ENCODE peak calls at places on chromosomes 12 and 14, in eight cellular contexts. L is lung, N is heart right ventricle, R is cardiac fibroblast, J is left ventricle myocardium inferior, I is GM10248, Q is hepatocyte, F is BE2C. B is an unnamed sample.
A peak's percentile ranks its signal among the peaks of the same experiment; 100 is the strongest.

GRCh38 chr14:103819503-103820307 is 27.7 kb downstream of the PPP1R13B start:
- DNase-seq in J (peak; percentile 49), F (peak; percentile 85), N (peak; percentile 36), Q (peak; percentile 57), L (peak; percentile 57), R (peak; percentile 36), I (peak; percentile 33), B (no peak)

GRCh38 chr12:45757172-45757571 is 27.7 kb downstream of the ARID2 start:
- DNase-seq in Q (no peak), F (no peak), I (no peak), L (no peak), R (no peak), J (no peak), N (no peak), B (no peak)

GRCh38 chr14:67491285-67491684 is 2.8 kb upstream of the TMEM229B start:
- DNase-seq in I (no peak), L (no peak), J (no peak), R (no peak), Q (no peak), N (no peak), F (no peak), B (no peak)

GRCh38 chr12:1791104-1791927 is 29.0 kb upstream of the LRTM2 start:
- DNase-seq in I (peak; percentile 60), L (peak; percentile 65), J (no peak), Q (peak; percentile 80), N (no peak), R (peak; percentile 81), F (peak; percentile 71), B (peak; percentile 74)

GRCh38 chr14:21102472-21103164 is 1.8 kb downstream of the TMEM253 start:
- DNase-seq in I (peak; percentile 15), Q (no peak), N (no peak), R (no peak), L (no peak), J (no peak), F (no peak), B (peak; percentile 30)

GRCh38 chr12:43292699-43293098 is 259.3 kb downstream of the ADAMTS20 start:
- DNase-seq in F (no peak), N (no peak), I (no peak), J (no peak), Q (no peak), L (no peak), R (peak; percentile 83), B (no peak)

GRCh38 chr14:105472496-105472991 is 2.1 kb upstream of the CRIP2 start:
- DNase-seq in L (no peak), N (peak; percentile 84), J (peak; percentile 83), F (no peak), Q (no peak), I (no peak), R (no peak), B (no peak)

GRCh38 chr12:16603265-16603915 is 2.6 kb downstream of the LMO3 start:
- DNase-seq in I (no peak), L (no peak), R (no peak), J (no peak), N (no peak), F (no peak), Q (no peak), B (no peak)

GRCh38 chr14:86777950-86778602 is 1214.9 kb downstream of the GALC start:
- DNase-seq in I (no peak), L (no peak), Q (no peak), J (no peak), F (no peak), N (no peak), R (peak; percentile 62), B (no peak)

GRCh38 chr12:94987806-94988205 is 15.7 kb downstream of the NDUFA12 start:
- DNase-seq in L (no peak), N (no peak), R (no peak), F (no peak), Q (no peak), J (no peak), I (no peak), B (no peak)

GRCh38 chr12:53504004-53504920 is 3.0 kb downstream of the NPFF start:
- DNase-seq in F (no peak), L (no peak), N (no peak), R (no peak), J (no peak), I (no peak), Q (no peak), B (no peak)

GRCh38 chr12:49415426-49416040 is 48.3 kb downstream of the SPATS2 start:
- DNase-seq in N (no peak), I (no peak), L (no peak), J (no peak), R (no peak), F (no peak), Q (no peak), B (no peak)

GRCh38 chr14:29858299-29858698 is 69.3 kb downstream of the PRKD1 start:
- DNase-seq in F (no peak), R (no peak), L (no peak), I (no peak), Q (no peak), N (no peak), J (no peak), B (no peak)

GRCh38 chr12:105393586-105393985 is 63.1 kb downstream of the C12orf75 start:
- DNase-seq in I (no peak), J (no peak), F (no peak), N (no peak), Q (no peak), L (no peak), R (peak; percentile 51), B (no peak)

GRCh38 chr12:45612044-45612794 is 117.3 kb upstream of the ARID2 start:
- DNase-seq in F (no peak), Q (no peak), J (no peak), I (no peak), N (no peak), R (peak; percentile 76), L (no peak), B (no peak)

GRCh38 chr14:76591270-76591669 is 170.0 kb upstream of the VASH1 start:
- DNase-seq in J (no peak), F (no peak), I (no peak), L (no peak), Q (peak; percentile 16), R (no peak), N (no peak), B (no peak)

GRCh38 chr12:91852646-91853045 is 293.0 kb downstream of the BTG1 start:
- DNase-seq in I (no peak), L (no peak), R (peak; percentile 53), F (no peak), J (no peak), N (no peak), Q (no peak), B (no peak)

GRCh38 chr14:93759781-93760307 is 28.4 kb downstream of the PRIMA1 start:
- DNase-seq in N (peak; percentile 77), J (peak; percentile 68), I (no peak), F (peak; percentile 58), R (no peak), Q (no peak), L (no peak), B (no peak)

GRCh38 chr14:37874429-37875109 is 279.1 kb downstream of the TTC6 start:
- DNase-seq in N (peak; percentile 83), F (peak; percentile 82), R (peak; percentile 75), L (peak; percentile 89), J (peak; percentile 78), Q (peak; percentile 87), I (peak; percentile 60), B (peak; percentile 50)

GRCh38 chr14:92952497-92953298 is 29.7 kb downstream of the CHGA start:
- DNase-seq in F (no peak), J (peak; percentile 79), N (peak; percentile 76), I (no peak), L (no peak), R (no peak), Q (no peak), B (no peak)

GRCh38 chr12:47954467-47955045 is 8.8 kb upstream of the TMEM106C start:
- DNase-seq in R (no peak), F (no peak), N (no peak), I (no peak), J (no peak), L (no peak), Q (peak; percentile 52), B (no peak)

GRCh38 chr12:15842106-15842505 is 40.1 kb upstream of the STRAP start:
- DNase-seq in J (no peak), I (no peak), R (peak; percentile 96), F (no peak), Q (no peak), N (no peak), L (no peak), B (no peak)

GRCh38 chr12:47832263-47832933 is 12.7 kb upstream of the HDAC7 start:
- DNase-seq in I (peak; percentile 77), L (no peak), J (no peak), Q (no peak), R (peak; percentile 64), F (no peak), N (no peak), B (peak; percentile 79)

GRCh38 chr12:12714276-12715001 is 2.7 kb upstream of the CDKN1B start:
- DNase-seq in F (peak; percentile 20), L (no peak), J (no peak), Q (peak; percentile 58), N (no peak), R (peak; percentile 26), I (peak; percentile 54), B (peak; percentile 38)

GRCh38 chr12:59268295-59268809 is 327.5 kb upstream of the SLC16A7 start:
- DNase-seq in L (no peak), I (no peak), R (no peak), F (no peak), N (no peak), Q (no peak), J (no peak), B (no peak)

GRCh38 chr12:74747305-74747704 is 209.7 kb downstream of the ATXN7L3B start:
- DNase-seq in L (no peak), Q (peak; percentile 19), N (no peak), F (no peak), J (no peak), I (no peak), R (peak; percentile 37), B (no peak)
- TF ChIP-seq CTCF in L (no peak), Q (peak; percentile 64), N (no peak), F (no peak), J (no peak), I (no peak), R (no peak), B (no peak)

GRCh38 chr12:117214797-117215196 is 24.5 kb upstream of the FBXO21 start:
- DNase-seq in F (no peak), J (no peak), R (no peak), I (no peak), L (no peak), Q (no peak), N (no peak), B (no peak)
- TF ChIP-seq CTCF in F (no peak), J (no peak), R (no peak), I (no peak), L (no peak), Q (no peak), N (no peak), B (no peak)

DNA sequence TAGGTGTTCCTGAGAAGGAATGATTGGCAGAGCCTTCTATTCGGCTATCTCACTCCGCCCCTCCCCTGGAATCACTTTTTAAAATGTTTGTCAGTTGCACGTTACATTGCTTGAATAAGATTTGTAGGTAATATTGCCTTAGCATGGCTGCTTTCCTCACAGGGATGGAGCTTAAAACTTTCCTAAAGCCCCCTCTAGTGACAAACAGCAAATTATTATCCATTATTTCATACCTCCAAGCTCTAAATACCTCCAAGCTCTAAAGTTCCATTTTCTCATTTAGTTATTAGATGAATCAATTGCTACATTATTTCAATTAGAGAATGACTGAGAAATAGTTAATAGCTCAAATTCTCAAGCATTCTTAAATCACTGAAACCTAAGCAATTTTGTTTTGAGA is 5.1 kb upstream of the SPATA7 start:
- DNase-seq in I (peak; percentile 13), J (no peak), N (no peak), Q (peak; percentile 23), L (no peak), R (peak; percentile 42), F (no peak), B (peak; percentile 15)
- TF ChIP-seq CTCF in I (peak; percentile 18), J (peak; percentile 27), N (peak; percentile 41), Q (peak; percentile 45), L (no peak), R (peak; percentile 16), F (peak; percentile 54), B (peak; percentile 31)

GRCh38 chr12:14366211-14366762 is 805 bp downstream of the ATF7IP start:
- DNase-seq in F (no peak), Q (peak; percentile 20), N (no peak), I (no peak), J (no peak), R (no peak), L (no peak), B (no peak)
- TF ChIP-seq CTCF in F (peak; percentile 28), Q (peak; percentile 39), N (peak; percentile 52), I (peak; percentile 37), J (peak; percentile 41), R (peak; percentile 13), L (peak; percentile 0), B (peak; percentile 41)

B was measured in GM13977.